ENCODE peak calls at places on chromosomes 2 and 18, in nine cellular contexts. F is uterus; A is H9; U is heart left ventricle; G is MG63; P is CD8-positive, alpha-beta T cell; O is upper lobe of left lung; V is stomach; W is CD8-positive, alpha-beta memory T cell. R is an unnamed sample.
A peak's percentile ranks its signal among the peaks of the same experiment; 100 is the strongest.

GRCh38 chr2:8574196-8575010 is 107.5 kb upstream of the ID2 start:
- DNase-seq in F (peak; percentile 9), U (no peak), G (no peak), O (no peak), W (no peak), P (no peak), V (peak; percentile 25), A (peak; percentile 18), R (no peak)

GRCh38 chr2:127638361-127639110 is 7.4 kb upstream of the GPR17 start:
- DNase-seq in W (no peak), O (peak; percentile 78), P (no peak), G (no peak), A (peak; percentile 95), V (peak; percentile 32), F (peak; percentile 69), U (peak; percentile 44), R (no peak)

GRCh38 chr18:28768791-28769768 is 592.1 kb upstream of the CDH2 start:
- DNase-seq in U (peak; percentile 6), V (no peak), G (no peak), A (no peak), F (no peak), P (no peak), O (no peak), W (no peak), R (no peak)

GRCh38 chr2:238513346-238513745 is 86.6 kb downstream of the ASB1 start:
- DNase-seq in A (peak; percentile 68), P (no peak), F (no peak), V (no peak), U (no peak), O (no peak), W (no peak), G (peak; percentile 32), R (no peak)

GRCh38 chr2:111168528-111168929 is 47.8 kb downstream of the BCL2L11 start:
- DNase-seq in P (peak; percentile 52), O (no peak), A (no peak), U (peak; percentile 18), F (no peak), V (peak; percentile 67), G (peak; percentile 85), W (no peak), R (no peak)

GRCh38 chr2:215376103-215376780 is 59.6 kb downstream of the FN1 start:
- DNase-seq in F (no peak), P (no peak), G (no peak), U (no peak), A (no peak), O (no peak), W (no peak), V (no peak), R (no peak)

GRCh38 chr2:5691659-5692529 is at the start of gene SOX11:
- DNase-seq in V (no peak), P (no peak), F (no peak), A (peak; percentile 93), O (peak; percentile 77), W (no peak), G (peak; percentile 76), U (peak; percentile 57), R (no peak)

GRCh38 chr2:152389483-152389882 is 54.5 kb downstream of the FMNL2 start:
- DNase-seq in G (no peak), W (no peak), U (no peak), V (no peak), P (no peak), A (no peak), F (no peak), O (peak; percentile 81), R (no peak)

GRCh38 chr2:148999451-148999891 is 39.0 kb upstream of the LYPD6B start:
- DNase-seq in W (no peak), O (no peak), A (peak; percentile 54), P (no peak), F (no peak), G (no peak), V (no peak), U (no peak), R (no peak)

GRCh38 chr2:122451040-122451439 is 695.6 kb downstream of the TSN start:
- DNase-seq in P (no peak), O (no peak), G (peak; percentile 1), W (no peak), F (no peak), A (peak; percentile 34), V (no peak), U (no peak), R (no peak)

GRCh38 chr2:114119846-114120348 is 230.0 kb downstream of the ACTR3 start:
- DNase-seq in P (no peak), W (no peak), V (no peak), O (no peak), U (no peak), G (peak; percentile 74), A (no peak), F (no peak), R (no peak)

GRCh38 chr2:128594273-128594910 is 275.7 kb upstream of the HS6ST1 start:
- DNase-seq in O (no peak), G (no peak), A (no peak), W (no peak), U (no peak), F (no peak), P (no peak), V (peak; percentile 16), R (no peak)

GRCh38 chr18:21361297-21361880 is 119.4 kb downstream of the GREB1L start:
- DNase-seq in P (no peak), F (no peak), V (no peak), W (no peak), A (no peak), O (no peak), U (no peak), G (no peak), R (no peak)

GRCh38 chr2:4354678-4355077 is 651.3 kb downstream of the DCDC2C start:
- DNase-seq in U (no peak), O (peak; percentile 15), W (no peak), P (no peak), V (no peak), F (no peak), G (peak; percentile 6), A (peak; percentile 87), R (no peak)

GRCh38 chr2:17520761-17521160 is 2.5 kb upstream of the RAD51AP2 start:
- DNase-seq in U (no peak), V (no peak), W (no peak), F (no peak), G (no peak), A (no peak), P (no peak), O (no peak), R (no peak)
- H3K27me3 ChIP-seq in U (no peaks in the 10 kb centered on the region), V (peaks cover 4% of the 10 kb centered on the region), W (no peaks in the 10 kb centered on the region), F (no peaks in the 10 kb centered on the region), G (peaks cover 2% of the 10 kb centered on the region), A (no peaks in the 10 kb centered on the region), P (no peaks in the 10 kb centered on the region), O (no peaks in the 10 kb centered on the region), R (no peaks in the 10 kb centered on the region)

GRCh38 chr2:56386657-56387056 is 202.9 kb downstream of the CCDC85A start:
- DNase-seq in O (no peak), U (no peak), G (no peak), V (no peak), W (no peak), A (no peak), F (no peak), P (no peak), R (no peak)
- H3K27me3 ChIP-seq in O (no peaks in the 10 kb centered on the region), U (no peaks in the 10 kb centered on the region), G (no peaks in the 10 kb centered on the region), V (no peaks in the 10 kb centered on the region), W (no peaks in the 10 kb centered on the region), A (no peaks in the 10 kb centered on the region), F (no peaks in the 10 kb centered on the region), P (no peaks in the 10 kb centered on the region), R (no peaks in the 10 kb centered on the region)

GRCh38 chr18:79952457-79952995 is 1.1 kb upstream of the SLC66A2 start:
- DNase-seq in O (peak; percentile 81), F (no peak), U (no peak), A (no peak), V (peak; percentile 24), G (no peak), P (no peak), W (no peak), R (no peak)

GRCh38 chr18:79948719-79949411 is 2.6 kb downstream of the SLC66A2 start:
- DNase-seq in U (no peak), P (no peak), W (no peak), A (peak; percentile 15), F (no peak), V (peak; percentile 13), G (no peak), O (peak; percentile 35), R (no peak)

GRCh38 chr18:79951545-79952456 is at the start of gene SLC66A2:
- DNase-seq in F (peak; percentile 89), W (peak; percentile 86), P (peak; percentile 91), V (peak; percentile 94), G (peak; percentile 88), U (peak; percentile 94), O (peak; percentile 100), A (peak; percentile 81), R (peak; percentile 31)

GRCh38 chr18:79949571-79950439 is 1.6 kb downstream of the SLC66A2 start:
- DNase-seq in W (no peak), U (peak; percentile 68), A (peak; percentile 4), O (no peak), F (no peak), V (peak; percentile 32), G (no peak), P (no peak), R (peak; percentile 15)

DNA sequence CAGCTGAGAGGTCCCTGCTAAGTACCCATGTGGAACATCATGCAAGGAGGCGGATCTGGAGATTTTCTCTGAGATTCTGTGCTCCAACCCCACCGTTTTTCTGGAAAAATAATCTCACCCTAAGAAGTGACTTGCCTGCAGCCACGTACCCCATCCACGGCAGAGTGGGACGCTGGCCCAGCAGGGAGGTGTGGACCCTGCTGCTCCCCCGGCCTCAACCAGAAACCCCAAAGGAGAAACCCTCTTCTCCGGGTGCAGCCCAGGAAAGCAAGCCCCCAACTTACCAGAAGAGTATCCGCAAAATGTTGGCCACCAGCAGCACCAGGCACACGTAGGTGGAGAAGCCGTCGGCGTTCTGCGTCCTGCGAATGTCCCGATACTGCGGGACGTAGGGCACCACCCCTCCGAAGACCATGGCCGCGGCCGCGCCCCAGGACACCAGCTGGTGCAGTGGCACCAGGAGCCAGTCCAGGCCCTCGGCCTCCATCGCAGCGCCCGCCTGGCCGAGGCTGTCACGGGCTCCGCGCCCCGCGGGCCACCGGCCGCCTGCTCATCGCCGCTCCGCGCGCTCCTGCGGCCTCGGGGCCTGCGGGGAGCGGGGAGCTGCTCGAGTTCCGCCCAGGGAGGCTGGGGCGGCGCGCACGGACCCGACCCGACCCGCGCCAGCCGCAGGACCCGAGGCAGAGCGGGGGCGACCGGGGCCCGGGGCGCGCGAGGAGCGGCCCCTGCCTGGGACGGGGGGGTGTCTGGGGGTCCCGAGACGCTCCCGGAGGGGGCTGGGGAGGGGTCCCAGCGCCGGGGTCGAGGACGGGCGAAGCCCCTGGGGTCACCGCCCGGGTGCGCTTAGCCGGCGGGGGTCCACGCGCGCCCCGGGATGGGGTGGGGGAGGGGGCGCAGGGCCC is 762 bp downstream of the SLC66A2 start:
- DNase-seq in P (no peak), V (peak; percentile 50), O (peak; percentile 93), U (no peak), G (peak; percentile 26), F (no peak), W (peak; percentile 21), A (peak; percentile 42), R (no peak)
- H3K27me3 ChIP-seq in P (no peaks in the 10 kb centered on the region), V (no peaks in the 10 kb centered on the region), O (no peaks in the 10 kb centered on the region), U (no peaks in the 10 kb centered on the region), G (no peaks in the 10 kb centered on the region), F (no peaks in the 10 kb centered on the region), W (no peaks in the 10 kb centered on the region), A (peaks cover 15% of the 10 kb centered on the region), R (no peaks in the 10 kb centered on the region)

DNA sequence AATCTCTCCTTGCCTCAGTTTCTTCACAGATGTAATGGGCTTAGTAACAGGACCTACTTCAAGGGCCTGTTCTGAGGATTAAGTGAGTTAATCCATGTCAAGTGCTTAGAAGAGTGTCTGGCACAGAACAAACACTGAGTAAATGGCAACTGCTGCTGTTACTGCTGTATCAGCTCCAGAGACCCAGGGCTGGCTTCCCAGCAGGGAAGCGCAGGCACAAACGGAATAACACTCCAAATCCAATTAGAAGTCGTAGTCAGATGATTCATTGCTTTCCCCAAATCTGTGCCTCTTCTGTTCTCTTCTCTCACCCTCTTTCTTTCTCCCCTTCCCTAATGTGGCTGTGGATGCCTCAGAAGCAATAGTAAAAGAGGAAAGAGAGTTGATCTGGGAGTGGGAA is 101.1 kb upstream of the FZD7 start:
- DNase-seq in V (no peak), F (no peak), G (peak; percentile 69), A (no peak), P (no peak), W (no peak), U (no peak), O (no peak), R (no peak)
- H3K27me3 ChIP-seq in V (no peaks in the 10 kb centered on the region), F (no peaks in the 10 kb centered on the region), G (no peaks in the 10 kb centered on the region), A (no peaks in the 10 kb centered on the region), P (no peaks in the 10 kb centered on the region), W (no peaks in the 10 kb centered on the region), U (no peaks in the 10 kb centered on the region), O (no peaks in the 10 kb centered on the region), R (no peaks in the 10 kb centered on the region)

R was measured in esophagus squamous epithelium.